ENCODE peak calls at places on chromosomes 13 and 19, in six cellular contexts. N is kidney, F is heart left ventricle, B is GM23248, S is Karpas-422, T is cardiac muscle cell. Z is an unnamed sample.

GRCh38 chr13:94858856-94859811 is 146.8 kb upstream of the SOX21 start:
- DNase-seq in T (peak; percentile 87), N (no peak), B (no peak), F (peak; percentile 86), S (no peak), Z (peak; percentile 44)

GRCh38 chr13:112990783-112991182 is 21.8 kb downstream of the MCF2L start:
- DNase-seq in N (no peak), F (no peak), B (no peak), S (no peak), T (no peak), Z (no peak)

GRCh38 chr13:55069746-55070145 is 2041.1 kb downstream of the OLFM4 start:
- DNase-seq in T (no peak), B (no peak), N (no peak), S (no peak), F (no peak), Z (no peak)

GRCh38 chr13:25775986-25776385 is 275.8 kb downstream of the SHISA2 start:
- DNase-seq in S (no peak), T (no peak), N (no peak), B (no peak), F (no peak), Z (no peak)

GRCh38 chr13:112775791-112776279 is 86.0 kb downstream of the ATP11A start:
- DNase-seq in S (no peak), N (peak; percentile 61), F (no peak), T (no peak), B (no peak), Z (no peak)

GRCh38 chr13:40787062-40787461 is 2.3 kb upstream of the SLC25A15 start:
- DNase-seq in S (no peak), F (no peak), B (peak; percentile 61), T (no peak), N (no peak), Z (no peak)

GRCh38 chr13:59665736-59666135 is 498.0 kb downstream of the DIAPH3 start:
- DNase-seq in T (peak; percentile 69), N (no peak), S (no peak), B (no peak), F (no peak), Z (no peak)

GRCh38 chr13:22082030-22082429 is 411.2 kb downstream of the FGF9 start:
- DNase-seq in T (no peak), F (no peak), N (no peak), B (no peak), S (no peak), Z (no peak)

GRCh38 chr19:7636691-7637373 is at the start of gene STXBP2:
- DNase-seq in B (peak; percentile 25), T (peak; percentile 65), S (peak; percentile 94), F (peak; percentile 54), N (peak; percentile 94), Z (peak; percentile 73)

GRCh38 chr13:41418751-41419150 is 38.6 kb upstream of the RGCC start:
- DNase-seq in S (no peak), N (no peak), T (no peak), B (no peak), F (no peak), Z (no peak)

GRCh38 chr13:59437902-59438301 is 725.8 kb downstream of the DIAPH3 start:
- DNase-seq in B (no peak), F (no peak), N (no peak), T (no peak), S (no peak), Z (no peak)

GRCh38 chr19:39347332-39348227 is 5.4 kb downstream of the SAMD4B start:
- DNase-seq in S (no peak), T (peak; percentile 11), B (peak; percentile 68), N (no peak), F (no peak), Z (no peak)

GRCh38 chr13:37918116-37919100 is 48.8 kb upstream of the TRPC4 start:
- DNase-seq in T (no peak), B (peak; percentile 12), S (no peak), F (no peak), N (no peak), Z (no peak)

GRCh38 chr19:23956051-23956450 is 41.4 kb downstream of the ZNF726 start:
- DNase-seq in B (no peak), T (no peak), N (no peak), F (no peak), S (no peak), Z (no peak)

GRCh38 chr19:32291876-32292275 is 53.5 kb upstream of the ZNF507 start:
- DNase-seq in F (no peak), B (no peak), N (no peak), T (no peak), S (no peak), Z (no peak)

GRCh38 chr13:41268764-41269163 is 5.4 kb upstream of the MTRF1 start:
- DNase-seq in B (peak; percentile 25), T (peak; percentile 14), F (no peak), S (peak; percentile 76), N (no peak), Z (no peak)

GRCh38 chr13:105603283-105603682 is 932.2 kb downstream of the EFNB2 start:
- DNase-seq in B (no peak), S (no peak), N (no peak), T (no peak), F (no peak), Z (no peak)

GRCh38 chr13:47080616-47081015 is 183.8 kb upstream of the HTR2A start:
- DNase-seq in S (no peak), B (no peak), T (no peak), N (no peak), F (no peak), Z (no peak)

GRCh38 chr19:50461066-50461875 is 15.0 kb upstream of the EMC10 start:
- DNase-seq in F (peak; percentile 54), B (peak; percentile 79), S (peak; percentile 93), T (peak; percentile 76), N (no peak), Z (peak; percentile 68)

GRCh38 chr19:58153386-58153785 is 2.8 kb upstream of the ZNF329 start:
- DNase-seq in S (no peak), T (no peak), B (no peak), N (no peak), F (no peak), Z (no peak)
- H3K9me3 ChIP-seq in S (peaks cover 58% of the 10 kb centered on the region), T (no peaks in the 10 kb centered on the region), B (no peaks in the 10 kb centered on the region), N (no peaks in the 10 kb centered on the region), F (no peaks in the 10 kb centered on the region), Z (peaks cover 33% of the 10 kb centered on the region)

DNA sequence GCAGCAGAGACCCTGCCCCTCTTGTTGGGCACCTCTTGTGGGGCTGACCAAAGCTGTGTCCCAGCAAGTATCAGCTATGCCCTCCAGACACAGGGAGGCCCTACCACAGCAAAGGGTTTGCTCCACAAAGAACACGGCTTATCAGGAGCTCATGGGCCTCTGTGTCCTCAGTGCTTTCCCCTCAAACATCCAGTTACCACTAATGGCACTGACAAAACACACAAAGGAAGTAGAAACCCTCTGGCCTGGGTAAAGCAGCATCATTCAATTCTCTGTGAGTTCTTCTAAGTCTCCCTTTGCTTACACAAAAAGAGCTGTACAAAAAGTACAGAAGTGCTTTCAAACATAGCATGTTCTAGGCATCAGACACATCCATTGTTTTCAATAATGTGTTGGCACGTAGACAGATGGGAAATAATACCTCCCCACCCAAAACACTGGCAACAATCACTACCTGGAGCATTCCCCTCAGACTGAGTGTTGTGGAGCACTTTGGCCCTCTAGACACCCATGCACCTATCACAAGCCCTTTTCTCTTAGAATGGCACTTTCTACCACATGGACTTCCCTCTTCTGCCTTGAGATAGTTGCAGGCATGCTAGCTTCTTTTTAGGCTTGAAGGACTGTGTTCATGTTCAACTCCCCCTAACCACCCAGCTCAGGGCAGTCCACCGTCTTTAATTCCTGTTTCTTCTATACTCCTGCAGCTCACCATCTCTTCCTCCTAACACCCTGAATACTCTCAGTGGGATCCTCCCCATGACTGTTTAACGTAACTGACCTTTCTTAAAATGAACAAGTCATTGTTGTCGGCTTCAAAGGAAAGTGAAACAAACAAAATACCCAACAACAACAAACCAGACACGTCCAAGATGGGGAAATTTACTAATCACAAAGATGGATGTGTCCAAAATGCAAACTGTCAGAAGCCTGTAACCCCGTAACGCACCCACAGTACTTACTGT is 43.5 kb downstream of the ATP7B start:
- DNase-seq in T (no peak), B (no peak), N (no peak), S (no peak), F (no peak), Z (no peak)
- H3K9me3 ChIP-seq in T (no peaks in the 10 kb centered on the region), B (no peaks in the 10 kb centered on the region), N (no peaks in the 10 kb centered on the region), S (no peaks in the 10 kb centered on the region), F (no peaks in the 10 kb centered on the region), Z (no peaks in the 10 kb centered on the region)

DNA sequence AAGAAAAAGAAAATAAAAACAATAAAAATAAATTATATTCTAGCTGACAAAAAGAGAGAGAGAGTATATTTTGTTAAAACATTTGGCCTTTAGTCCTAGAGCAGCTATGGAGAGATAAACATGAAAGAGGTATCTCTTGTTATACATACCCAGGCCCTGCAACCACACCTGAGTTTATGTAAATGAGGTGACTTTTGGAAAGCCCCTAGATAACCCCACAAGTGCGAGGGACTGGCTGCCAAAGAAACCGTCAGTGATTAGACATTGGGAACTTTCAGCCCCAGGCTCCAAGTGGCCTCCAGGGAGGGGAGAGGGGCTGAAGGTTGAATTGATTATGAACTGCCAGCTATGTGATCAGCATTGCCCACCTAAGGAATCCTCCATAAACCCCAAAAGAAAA is 2.1 kb upstream of the NLRP7 start:
- DNase-seq in B (no peak), F (no peak), T (no peak), N (no peak), S (no peak), Z (no peak)
- H3K9me3 ChIP-seq in B (no peaks in the 10 kb centered on the region), F (no peaks in the 10 kb centered on the region), T (no peaks in the 10 kb centered on the region), N (no peaks in the 10 kb centered on the region), S (no peaks in the 10 kb centered on the region), Z (no peaks in the 10 kb centered on the region)

DNA sequence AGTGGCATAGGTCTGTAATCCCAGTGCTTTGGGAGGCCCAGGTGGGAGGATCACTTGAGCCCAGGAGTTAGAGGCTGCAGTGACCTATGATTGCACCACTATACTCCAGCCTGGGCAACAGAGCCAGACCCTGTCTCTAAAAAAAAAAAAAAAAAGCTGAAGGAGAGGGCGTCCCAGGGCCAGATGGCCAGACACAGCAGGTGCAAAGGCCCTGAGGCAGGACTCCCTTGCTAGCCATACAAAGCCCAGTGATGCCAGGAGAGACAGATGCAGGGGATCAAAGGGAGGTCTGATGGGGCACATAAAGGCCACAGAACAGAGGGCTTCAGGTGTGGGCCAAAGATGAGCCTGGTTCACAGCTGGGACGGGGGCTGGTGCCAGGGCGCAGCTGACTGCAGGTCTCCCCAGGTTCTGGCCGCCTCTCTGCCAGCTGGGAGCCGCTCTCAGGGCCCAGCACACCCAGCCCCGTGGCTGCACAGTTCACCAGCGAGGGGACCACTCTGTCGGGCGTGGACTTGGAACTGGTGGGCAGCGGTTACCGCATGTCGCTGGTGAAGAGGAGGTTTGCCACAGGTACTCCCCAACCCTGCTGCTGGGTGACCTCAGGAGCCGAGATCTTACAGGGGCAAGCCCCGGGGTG is 7.5 kb upstream of the B3GNT3 start:
- DNase-seq in N (no peak), T (no peak), B (no peak), F (no peak), S (no peak), Z (no peak)
- H3K9me3 ChIP-seq in N (no peaks in the 10 kb centered on the region), T (no peaks in the 10 kb centered on the region), B (no peaks in the 10 kb centered on the region), F (no peaks in the 10 kb centered on the region), S (no peaks in the 10 kb centered on the region), Z (no peaks in the 10 kb centered on the region)

GRCh38 chr19:36672368-36672767 is 5.7 kb upstream of the ZNF461 start:
- DNase-seq in T (no peak), F (peak; percentile 38), N (no peak), S (no peak), B (no peak), Z (no peak)
- H3K9me3 ChIP-seq in T (no peaks in the 10 kb centered on the region), F (no peaks in the 10 kb centered on the region), N (no peaks in the 10 kb centered on the region), S (peaks cover 24% of the 10 kb centered on the region), B (no peaks in the 10 kb centered on the region), Z (peaks cover 69% of the 10 kb centered on the region)